ENCODE peak calls at places on chromosomes 16 and 17, in nine cellular contexts. K is A549; J is activated T-cell treated with anti-CD3 and anti-CD28 coated beads, Interleukin-2, amount 50 U/mL, for 4 hours; Q is NCI-H748 treated with DMSO at 0.1 percent for 48 hours; M is astrocyte of the hippocampus; I is kidney epithelial cell; O is osteocyte; G is left colon; E is progenitor cell of endocrine pancreas. L is an unnamed sample.

GRCh38 chr17:81482673-81483072 is 29.9 kb downstream of the ACTG1 start:
- DNase-seq in K (no peak), J (no peak), Q (no peak), M (no peak), I (no peak), O (no peak), G (no peak), E (no peak), L (no peak)

GRCh38 chr17:35795007-35795870 is at the start of gene MMP28:
- DNase-seq in K (peak), J (peak), Q (peak), M (peak), I (no peak), O (peak), G (peak), E (peak), L (no peak)

GRCh38 chr17:78939615-78940014 is 14.4 kb upstream of the TIMP2 start:
- DNase-seq in K (no peak), J (no peak), Q (no peak), M (peak), I (no peak), O (no peak), G (no peak), E (no peak), L (no peak)

GRCh38 chr16:1097156-1097555 is 1.1 kb upstream of the C1QTNF8 start:
- DNase-seq in K (no peak), J (no peak), Q (no peak), M (no peak), I (no peak), O (no peak), G (no peak), E (no peak), L (no peak)

GRCh38 chr16:50967827-50968612 is 183.1 kb downstream of the SALL1 start:
- DNase-seq in K (no peak), J (no peak), Q (no peak), M (peak), I (no peak), O (no peak), G (no peak), E (no peak), L (no peak)

GRCh38 chr17:28018439-28019070 is 23.9 kb upstream of the NLK start:
- DNase-seq in K (peak), J (no peak), Q (no peak), M (peak), I (no peak), O (no peak), G (no peak), E (no peak), L (no peak)

GRCh38 chr17:62966426-62967110 is 533 bp downstream of the TANC2 start:
- DNase-seq in K (peak), J (peak), Q (peak), M (peak), I (no peak), O (no peak), G (peak), E (no peak), L (no peak)

GRCh38 chr16:69201787-69202186 is 14.8 kb downstream of the SNTB2 start:
- DNase-seq in K (no peak), J (no peak), Q (no peak), M (no peak), I (no peak), O (no peak), G (no peak), E (no peak), L (no peak)

GRCh38 chr16:11045846-11046245 is 101.5 kb downstream of the CLEC16A start:
- DNase-seq in K (no peak), J (no peak), Q (no peak), M (no peak), I (no peak), O (no peak), G (peak), E (no peak), L (no peak)

GRCh38 chr16:65757064-65757463 is 609.4 kb upstream of the CDH5 start:
- DNase-seq in K (no peak), J (no peak), Q (peak), M (no peak), I (no peak), O (no peak), G (no peak), E (no peak), L (no peak)

GRCh38 chr16:53216798-53217197 is 162.0 kb downstream of the CHD9 start:
- DNase-seq in K (no peak), J (no peak), Q (no peak), M (no peak), I (no peak), O (no peak), G (no peak), E (no peak), L (no peak)

L was measured in NT2/D1.